ENCODE peak calls at places on chromosomes 4 and X, in four cellular contexts. One of them, this sample, is unnamed.
A peak's percentile ranks its signal among the peaks of the same experiment; 100 is the strongest.

GRCh38 chr4:5734841-5735240 is 23.8 kb downstream of the EVC start:
- DNase-seq in PC-3: no peak
- DNase-seq in adrenal gland: no peak
- DNase-seq in mesenchymal stem cell: no peak
- DNase-seq in this sample: no peak

GRCh38 chr4:6806924-6807676 is 24.6 kb downstream of the KIAA0232 start:
- DNase-seq in PC-3: no peak
- DNase-seq in mesenchymal stem cell: peak; percentile 53
- DNase-seq in adrenal gland: no peak
- DNase-seq in this sample: no peak

GRCh38 chr4:147799986-147800555 is 68.2 kb downstream of the ARHGAP10 start:
- DNase-seq in mesenchymal stem cell: peak; percentile 66
- DNase-seq in adrenal gland: no peak
- DNase-seq in PC-3: no peak
- DNase-seq in this sample: no peak

GRCh38 chr4:10192331-10192730 is 75.7 kb upstream of the WDR1 start:
- DNase-seq in PC-3: no peak
- DNase-seq in mesenchymal stem cell: no peak
- DNase-seq in adrenal gland: no peak
- DNase-seq in this sample: peak; percentile 44

GRCh38 chr4:20284990-20285389 is 33.3 kb downstream of the SLIT2 start:
- DNase-seq in adrenal gland: no peak
- DNase-seq in mesenchymal stem cell: peak; percentile 24
- DNase-seq in PC-3: peak; percentile 32
- DNase-seq in this sample: peak; percentile 87

GRCh38 chr4:60201052-60201673 is 999.0 kb upstream of the ADGRL3 start:
- DNase-seq in PC-3: peak; percentile 82
- DNase-seq in adrenal gland: peak; percentile 70
- DNase-seq in mesenchymal stem cell: peak; percentile 61
- DNase-seq in this sample: peak; percentile 43

GRCh38 chrX:153708415-153708814 is 15.8 kb downstream of the BCAP31 start:
- DNase-seq in PC-3: peak; percentile 90
- DNase-seq in adrenal gland: peak; percentile 84
- DNase-seq in mesenchymal stem cell: peak; percentile 86
- DNase-seq in this sample: peak; percentile 87

GRCh38 chr4:91769912-91770311 is 533.9 kb upstream of the GRID2 start:
- DNase-seq in mesenchymal stem cell: no peak
- DNase-seq in adrenal gland: no peak
- DNase-seq in PC-3: no peak
- DNase-seq in this sample: no peak

GRCh38 chr4:145207934-145208333 is 27.5 kb upstream of the OTUD4 start:
- DNase-seq in PC-3: no peak
- DNase-seq in adrenal gland: no peak
- DNase-seq in mesenchymal stem cell: no peak
- DNase-seq in this sample: peak; percentile 9

GRCh38 chrX:350534-351321 is 32.1 kb upstream of the GTPBP6 start:
- DNase-seq in mesenchymal stem cell: no peak
- DNase-seq in adrenal gland: no peak
- DNase-seq in PC-3: no peak
- DNase-seq in this sample: no peak

GRCh38 chrX:77519765-77520164 is 72.6 kb downstream of the FGF16 start:
- DNase-seq in adrenal gland: no peak
- DNase-seq in mesenchymal stem cell: no peak
- DNase-seq in PC-3: no peak
- DNase-seq in this sample: no peak

GRCh38 chr4:76011700-76012387 is 4.5 kb upstream of the CXCL9 start:
- DNase-seq in adrenal gland: peak; percentile 33
- DNase-seq in PC-3: peak; percentile 61
- DNase-seq in mesenchymal stem cell: peak; percentile 88
- DNase-seq in this sample: peak; percentile 84

GRCh38 chrX:8845469-8845868 is 44.3 kb upstream of the FAM9A start:
- DNase-seq in mesenchymal stem cell: no peak
- DNase-seq in adrenal gland: no peak
- DNase-seq in PC-3: no peak
- DNase-seq in this sample: no peak

GRCh38 chr4:48268956-48269860 is at the start of gene TEC:
- DNase-seq in PC-3: peak; percentile 50
- DNase-seq in mesenchymal stem cell: peak; percentile 64
- DNase-seq in adrenal gland: peak; percentile 72
- DNase-seq in this sample: peak; percentile 15

GRCh38 chr4:107736924-107737448 is 17.0 kb upstream of the PAPSS1 start:
- DNase-seq in mesenchymal stem cell: peak; percentile 69
- DNase-seq in PC-3: peak; percentile 54
- DNase-seq in adrenal gland: peak; percentile 43
- DNase-seq in this sample: peak; percentile 30

GRCh38 chrX:120499301-120500097 is 30.4 kb upstream of the LAMP2 start:
- DNase-seq in adrenal gland: no peak
- DNase-seq in PC-3: no peak
- DNase-seq in mesenchymal stem cell: no peak
- DNase-seq in this sample: no peak

GRCh38 chr4:163332526-163333405 is at the start of gene NPY1R:
- DNase-seq in mesenchymal stem cell: peak; percentile 87
- DNase-seq in PC-3: peak; percentile 70
- DNase-seq in adrenal gland: peak; percentile 84
- DNase-seq in this sample: peak; percentile 69

GRCh38 chrX:53045002-53045401 is 3.6 kb upstream of the GPR173 start:
- DNase-seq in mesenchymal stem cell: no peak
- DNase-seq in adrenal gland: no peak
- DNase-seq in PC-3: no peak
- DNase-seq in this sample: no peak

GRCh38 chrX:40434947-40435346 is 145.8 kb upstream of the ATP6AP2 start:
- DNase-seq in PC-3: no peak
- DNase-seq in mesenchymal stem cell: peak; percentile 52
- DNase-seq in adrenal gland: peak; percentile 45
- DNase-seq in this sample: no peak

GRCh38 chr4:4329496-4329895 is 39.4 kb downstream of the ZBTB49 start:
- DNase-seq in adrenal gland: no peak
- DNase-seq in PC-3: no peak
- DNase-seq in mesenchymal stem cell: no peak
- DNase-seq in this sample: no peak

GRCh38 chr4:2281575-2282343 is 19.9 kb upstream of the MXD4 start:
- DNase-seq in PC-3: no peak
- DNase-seq in mesenchymal stem cell: no peak
- DNase-seq in adrenal gland: no peak
- DNase-seq in this sample: no peak

GRCh38 chrX:30831082-30831481 is 58.0 kb downstream of the TAB3 start:
- DNase-seq in adrenal gland: no peak
- DNase-seq in PC-3: no peak
- DNase-seq in mesenchymal stem cell: no peak
- DNase-seq in this sample: no peak

DNA sequence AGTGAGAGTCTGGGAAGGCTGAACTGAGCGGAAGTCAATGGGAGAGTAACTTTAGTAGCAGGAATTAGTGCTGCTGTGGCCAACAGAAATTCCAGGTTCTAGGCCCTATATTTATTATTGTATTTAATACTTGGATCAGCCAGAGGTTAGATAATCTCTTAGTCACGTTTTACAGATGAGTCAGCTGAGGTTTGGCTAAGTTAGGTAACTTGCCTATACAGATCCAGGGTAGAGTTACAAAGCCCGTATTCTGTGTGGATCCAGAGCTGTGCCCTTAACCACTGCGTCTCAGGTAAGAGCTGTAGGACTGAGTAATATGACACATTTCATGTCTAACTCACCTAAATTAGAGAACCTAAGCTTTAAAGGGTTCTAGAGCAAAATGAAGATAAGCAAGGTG is 20.5 kb downstream of the PSMD10 start:
- DNase-seq in PC-3: peak; percentile 91
- DNase-seq in mesenchymal stem cell: peak; percentile 19
- DNase-seq in adrenal gland: no peak
- DNase-seq in this sample: peak; percentile 91
- H3K27me3 ChIP-seq in PC-3: no peaks in the 10 kb centered on the region
- H3K27me3 ChIP-seq in mesenchymal stem cell: peaks cover 43% of the 10 kb centered on the region
- H3K27me3 ChIP-seq in adrenal gland: peaks cover 29% of the 10 kb centered on the region
- H3K27me3 ChIP-seq in this sample: no peaks in the 10 kb centered on the region

GRCh38 chr4:80268081-80268823 is 1.8 kb downstream of the FGF5 start:
- DNase-seq in mesenchymal stem cell: peak; percentile 43
- DNase-seq in adrenal gland: no peak
- DNase-seq in PC-3: no peak
- DNase-seq in this sample: peak; percentile 3

GRCh38 chr4:80266902-80267380 is 477 bp downstream of the FGF5 start:
- DNase-seq in adrenal gland: no peak
- DNase-seq in PC-3: peak; percentile 30
- DNase-seq in mesenchymal stem cell: peak; percentile 64
- DNase-seq in this sample: peak; percentile 35

GRCh38 chr4:80270321-80270720 is 3.9 kb downstream of the FGF5 start:
- DNase-seq in adrenal gland: no peak
- DNase-seq in mesenchymal stem cell: no peak
- DNase-seq in PC-3: no peak
- DNase-seq in this sample: no peak

GRCh38 chr4:80268936-80269335 is 2.5 kb downstream of the FGF5 start:
- DNase-seq in PC-3: no peak
- DNase-seq in mesenchymal stem cell: peak; percentile 10
- DNase-seq in adrenal gland: no peak
- DNase-seq in this sample: no peak

GRCh38 chr4:80271806-80272205 is 5.3 kb downstream of the FGF5 start:
- DNase-seq in mesenchymal stem cell: no peak
- DNase-seq in adrenal gland: no peak
- DNase-seq in PC-3: peak; percentile 24
- DNase-seq in this sample: no peak
- H3K27me3 ChIP-seq in mesenchymal stem cell: no peaks in the 10 kb centered on the region
- H3K27me3 ChIP-seq in adrenal gland: peaks cover 43% of the 10 kb centered on the region
- H3K27me3 ChIP-seq in PC-3: no peaks in the 10 kb centered on the region
- H3K27me3 ChIP-seq in this sample: no peaks in the 10 kb centered on the region

GRCh38 chrX:139905041-139905440 is 27.8 kb downstream of the ATP11C start:
- DNase-seq in PC-3: no peak
- DNase-seq in adrenal gland: no peak
- DNase-seq in mesenchymal stem cell: no peak
- DNase-seq in this sample: no peak
- H3K27me3 ChIP-seq in PC-3: no peaks in the 10 kb centered on the region
- H3K27me3 ChIP-seq in adrenal gland: no peaks in the 10 kb centered on the region
- H3K27me3 ChIP-seq in mesenchymal stem cell: no peaks in the 10 kb centered on the region
- H3K27me3 ChIP-seq in this sample: no peaks in the 10 kb centered on the region

GRCh38 chrX:2584659-2585470 is 84.1 kb upstream of the DHRSX start:
- DNase-seq in PC-3: no peak
- DNase-seq in adrenal gland: no peak
- DNase-seq in mesenchymal stem cell: no peak
- DNase-seq in this sample: peak; percentile 43

GRCh38 chrX:2587146-2587545 is 86.4 kb upstream of the DHRSX start:
- DNase-seq in adrenal gland: no peak
- DNase-seq in mesenchymal stem cell: no peak
- DNase-seq in PC-3: no peak
- DNase-seq in this sample: no peak

GRCh38 chrX:2584216-2584615 is 83.4 kb upstream of the DHRSX start:
- DNase-seq in PC-3: no peak
- DNase-seq in mesenchymal stem cell: no peak
- DNase-seq in adrenal gland: no peak
- DNase-seq in this sample: no peak

GRCh38 chrX:2581296-2581695 is 80.5 kb upstream of the DHRSX start:
- DNase-seq in PC-3: no peak
- DNase-seq in mesenchymal stem cell: no peak
- DNase-seq in adrenal gland: no peak
- DNase-seq in this sample: no peak

DNA sequence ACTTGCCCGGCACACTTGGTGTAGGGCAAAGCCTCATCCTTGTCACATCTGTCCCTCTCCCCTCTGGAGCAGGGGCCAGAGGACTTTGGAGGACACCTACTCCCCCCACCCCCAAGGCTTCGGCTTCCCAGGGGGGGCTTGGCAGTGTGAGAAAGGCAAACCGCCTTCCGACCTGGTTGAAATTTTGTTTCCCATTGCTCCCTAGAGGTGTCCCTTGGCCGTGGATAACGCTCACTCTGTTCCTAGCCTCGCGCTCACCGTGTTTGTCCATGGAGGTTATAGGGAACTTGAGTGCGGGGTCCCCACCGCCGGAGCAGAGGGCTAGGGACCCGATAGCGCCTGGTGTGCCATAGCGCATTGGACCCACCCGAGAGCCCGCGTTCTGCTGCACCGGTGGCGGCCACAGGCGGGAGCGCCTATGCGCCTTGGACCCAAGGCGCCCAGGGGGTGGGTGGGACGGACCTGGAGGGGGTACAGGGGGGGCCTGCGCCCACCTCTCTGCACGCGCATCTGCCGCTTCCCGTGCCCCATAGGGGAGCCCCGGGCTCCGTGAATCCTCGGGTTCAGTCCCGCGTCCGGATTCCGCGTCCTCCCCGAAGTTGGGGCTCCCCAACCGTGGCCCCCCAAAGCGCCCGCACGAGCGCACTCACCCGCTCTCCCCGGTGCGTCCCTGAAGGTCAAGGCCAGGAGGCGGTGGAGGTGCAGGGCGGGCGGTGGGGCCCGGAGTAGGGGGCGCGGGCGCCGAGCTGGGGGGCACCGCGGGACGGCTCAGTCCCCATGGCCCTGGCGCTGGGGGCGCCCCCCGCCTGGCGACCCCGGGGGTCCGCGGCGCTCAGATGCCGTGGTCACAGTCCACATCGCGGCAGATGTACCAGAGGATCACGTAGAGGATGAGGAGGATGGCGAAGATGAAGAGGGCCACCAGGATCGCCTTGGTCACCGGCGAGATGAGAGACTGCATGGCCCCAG is 82.7 kb upstream of the DHRSX start:
- DNase-seq in PC-3: no peak
- DNase-seq in adrenal gland: no peak
- DNase-seq in mesenchymal stem cell: no peak
- DNase-seq in this sample: no peak
- H3K27me3 ChIP-seq in PC-3: peaks cover 32% of the 10 kb centered on the region
- H3K27me3 ChIP-seq in adrenal gland: peaks cover 44% of the 10 kb centered on the region
- H3K27me3 ChIP-seq in mesenchymal stem cell: peaks cover 54% of the 10 kb centered on the region
- H3K27me3 ChIP-seq in this sample: peaks cover 15% of the 10 kb centered on the region